ENCODE peak calls at places on chromosomes 1 and 21, in nine cellular contexts. T, D, N, Q, X, V, I, L and A are unnamed samples.

GRCh38 chr21:46504681-46505080 is 46.0 kb downstream of the DIP2A start:
- DNase-seq in T (no peak), D (no peak), N (no peak), Q (no peak), X (no peak), V (no peak), I (no peak), L (no peak), A (no peak)

GRCh38 chr1:65309317-65310077 is at the start of gene DNAJC6:
- DNase-seq in T (peak), D (peak), N (peak), Q (peak), X (no peak), V (no peak), I (peak), L (peak), A (peak)

GRCh38 chr1:9435101-9435636 is 104.1 kb upstream of the SLC25A33 start:
- DNase-seq in T (no peak), D (no peak), N (no peak), Q (no peak), X (no peak), V (no peak), I (no peak), L (no peak), A (no peak)

GRCh38 chr1:9231648-9232332 is 2.8 kb upstream of the H6PD start:
- DNase-seq in T (no peak), D (no peak), N (no peak), Q (no peak), X (no peak), V (no peak), I (no peak), L (no peak), A (no peak)

GRCh38 chr1:94539496-94539895 is 2.1 kb downstream of the F3 start:
- DNase-seq in T (no peak), D (no peak), N (no peak), Q (no peak), X (no peak), V (no peak), I (no peak), L (no peak), A (no peak)

GRCh38 chr1:93992954-93993353 is 83.7 kb upstream of the GCLM start:
- DNase-seq in T (no peak), D (no peak), N (no peak), Q (no peak), X (no peak), V (no peak), I (no peak), L (no peak), A (no peak)

GRCh38 chr1:153095764-153096163 is 1.4 kb upstream of the SPRR2E start:
- DNase-seq in T (no peak), D (no peak), N (no peak), Q (no peak), X (no peak), V (no peak), I (no peak), L (no peak), A (no peak)

GRCh38 chr1:24216254-24216653 is 29.2 kb upstream of the IFNLR1 start:
- DNase-seq in T (no peak), D (no peak), N (no peak), Q (no peak), X (no peak), V (no peak), I (no peak), L (no peak), A (peak)

GRCh38 chr1:21219674-21220073 is 43.0 kb upstream of the EIF4G3 start:
- DNase-seq in T (no peak), D (no peak), N (no peak), Q (no peak), X (no peak), V (no peak), I (no peak), L (no peak), A (no peak)

GRCh38 chr1:198876371-198876871 is 237.6 kb downstream of the PTPRC start:
- DNase-seq in T (no peak), D (no peak), N (no peak), Q (no peak), X (no peak), V (no peak), I (no peak), L (no peak), A (peak)

GRCh38 chr1:164780863-164781262 is 221.9 kb downstream of the PBX1 start:
- DNase-seq in T (no peak), D (no peak), N (no peak), Q (no peak), X (no peak), V (no peak), I (no peak), L (peak), A (no peak)

GRCh38 chr1:37763791-37764741 is 854 bp downstream of the EPHA10 start:
- DNase-seq in T (no peak), D (peak), N (peak), Q (peak), X (no peak), V (no peak), I (no peak), L (peak), A (no peak)

GRCh38 chr1:9816199-9816598 is 7.6 kb downstream of the CLSTN1 start:
- DNase-seq in T (no peak), D (no peak), N (no peak), Q (no peak), X (no peak), V (no peak), I (no peak), L (no peak), A (no peak)

GRCh38 chr1:235588916-235589515 is 60.6 kb downstream of the GNG4 start:
- DNase-seq in T (no peak), D (no peak), N (no peak), Q (no peak), X (peak), V (no peak), I (no peak), L (no peak), A (no peak)